ENCODE peak calls at places on chromosomes 2 and 18, in eight cellular contexts. D is prostate gland, P is GM23338, K is lower lobe of right lung, M is right lobe of liver, C is PC-9, H is brain microvascular endothelial cell, Q is heart left ventricle. N is an unnamed sample.

GRCh38 chr2:54239427-54239826 is 16.6 kb downstream of the TSPYL6 start:
- DNase-seq in D (no peak), Q (no peak), C (no peak), K (no peak), H (peak), P (no peak), M (no peak), N (no peak)

GRCh38 chr2:75637568-75637967 is 9.0 kb upstream of the MRPL19 start:
- DNase-seq in M (no peak), H (no peak), Q (no peak), K (no peak), C (no peak), D (no peak), P (no peak), N (no peak)

GRCh38 chr2:8004250-8004681 is 677.6 kb upstream of the ID2 start:
- DNase-seq in D (no peak), K (no peak), C (no peak), M (no peak), H (peak), Q (no peak), P (no peak), N (peak)

GRCh38 chr2:47323009-47323821 is 79.7 kb upstream of the MSH2 start:
- DNase-seq in K (peak), P (peak), Q (peak), M (peak), C (peak), H (peak), D (peak), N (peak)

GRCh38 chr18:73948497-73948896 is 199.1 kb downstream of the FBXO15 start:
- DNase-seq in M (no peak), D (no peak), C (no peak), K (no peak), H (peak), Q (no peak), P (no peak), N (no peak)

GRCh38 chr18:36889316-36889715 is 60.4 kb downstream of the KIAA1328 start:
- DNase-seq in D (no peak), K (no peak), H (peak), M (no peak), C (no peak), Q (no peak), P (no peak), N (no peak)

GRCh38 chr2:138974651-138975050 is 194.5 kb upstream of the NXPH2 start:
- DNase-seq in D (no peak), M (no peak), P (no peak), C (no peak), Q (no peak), H (peak), K (no peak), N (no peak)

GRCh38 chr2:120952318-120952717 is 216.7 kb downstream of the GLI2 start:
- DNase-seq in Q (no peak), M (no peak), D (no peak), H (peak), P (no peak), K (no peak), C (peak), N (no peak)

GRCh38 chr2:176085861-176086771 is 2.4 kb upstream of the EVX2 start:
- DNase-seq in C (peak), H (no peak), M (no peak), K (no peak), P (peak), D (no peak), Q (peak), N (no peak)

GRCh38 chr2:26595146-26595545 is 46.0 kb downstream of the CIB4 start:
- DNase-seq in K (peak), Q (no peak), M (peak), C (no peak), H (no peak), P (no peak), D (no peak), N (no peak)

GRCh38 chr2:219887870-219888269 is 260.4 kb downstream of the SLC4A3 start:
- DNase-seq in C (no peak), H (no peak), K (no peak), D (no peak), M (no peak), P (no peak), Q (no peak), N (no peak)

DNA sequence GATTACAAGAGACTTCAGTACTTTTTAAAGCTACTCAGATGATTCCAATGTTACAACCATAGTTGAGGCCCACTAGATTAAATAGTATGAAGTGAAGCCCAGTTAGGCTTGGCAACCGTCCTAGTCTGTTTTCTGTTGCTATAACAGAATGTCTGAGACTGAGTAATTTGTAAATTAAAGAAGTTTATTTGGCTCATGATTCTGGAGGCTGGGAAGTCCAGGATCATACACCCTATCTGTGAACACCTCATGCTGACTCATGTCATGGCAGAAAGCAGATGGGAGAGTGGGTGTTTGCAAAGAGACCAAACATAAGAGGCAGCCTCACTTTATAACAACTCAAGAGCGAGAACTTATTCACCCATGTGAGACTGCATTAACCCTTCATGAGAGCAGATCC is 63.1 kb downstream of the CCDC150 start:
- DNase-seq in H (no peak), D (no peak), C (no peak), K (no peak), Q (no peak), M (no peak), P (no peak), N (no peak)
- H3K27ac ChIP-seq in H (no peak), D (no peak), C (no peak), K (no peak), Q (no peak), M (no peak), P (no peak), N (no peak)

DNA sequence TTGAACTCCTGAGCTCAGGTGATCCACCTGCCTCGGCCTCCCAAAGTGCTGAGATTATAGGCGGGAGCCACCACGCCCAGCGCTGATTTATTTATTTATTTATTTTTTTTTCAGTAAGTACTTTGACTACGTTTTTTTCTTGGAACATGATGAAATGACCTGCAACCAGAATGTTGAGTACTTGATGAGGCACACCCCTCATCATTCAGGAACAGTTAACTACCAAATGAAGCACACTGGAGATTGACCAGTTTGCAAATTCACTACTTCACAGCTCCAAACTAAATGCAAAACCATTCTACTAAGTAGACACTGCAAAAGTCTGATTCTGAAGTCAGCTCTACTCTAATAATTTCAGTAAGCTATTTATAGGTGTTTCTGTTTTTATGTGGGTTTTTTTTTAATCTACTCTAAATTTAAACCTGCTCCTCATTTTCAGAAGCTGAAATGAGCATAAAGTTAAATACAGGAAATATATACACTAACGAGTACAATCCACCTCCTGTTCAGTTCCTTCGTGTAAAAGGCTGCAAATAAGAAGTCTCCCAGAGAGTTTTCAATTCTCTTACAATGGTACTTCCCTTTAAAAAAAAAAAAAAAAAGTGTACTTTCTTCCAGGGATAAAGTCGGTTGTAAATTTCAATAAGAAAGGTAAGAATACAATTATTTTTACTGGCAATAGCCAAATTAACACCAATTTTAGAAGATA is 1.4 kb downstream of the GFPT1 start:
- DNase-seq in Q (no peak), M (no peak), C (no peak), K (no peak), H (no peak), D (no peak), P (no peak), N (no peak)
- H3K27ac ChIP-seq in Q (peak), M (no peak), C (peak), K (peak), H (peak), D (no peak), P (no peak), N (peak)

DNA sequence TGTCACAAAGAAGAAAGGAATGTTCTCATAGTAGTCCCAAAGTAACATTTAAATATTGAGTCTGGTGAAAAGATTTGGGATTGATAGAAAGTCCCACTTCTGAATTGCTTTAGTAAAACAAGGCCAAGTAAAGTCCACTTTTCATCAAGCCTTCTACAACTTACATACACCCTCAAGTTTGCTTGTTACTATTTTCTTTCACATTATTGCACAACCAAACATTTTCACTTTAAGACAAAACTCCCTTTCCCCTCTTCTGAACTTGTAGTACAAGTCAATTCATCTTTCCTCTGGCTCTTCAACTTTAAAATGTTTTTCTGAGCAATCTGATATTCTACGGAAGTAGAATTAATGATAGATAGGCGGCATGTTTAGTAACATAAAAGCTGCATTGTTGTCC is 11.0 kb downstream of the MAIP1 start:
- DNase-seq in C (no peak), M (no peak), P (no peak), H (no peak), Q (no peak), K (no peak), D (no peak), N (no peak)
- H3K27ac ChIP-seq in C (no peak), M (no peak), P (no peak), H (no peak), Q (no peak), K (no peak), D (no peak), N (no peak)

DNA sequence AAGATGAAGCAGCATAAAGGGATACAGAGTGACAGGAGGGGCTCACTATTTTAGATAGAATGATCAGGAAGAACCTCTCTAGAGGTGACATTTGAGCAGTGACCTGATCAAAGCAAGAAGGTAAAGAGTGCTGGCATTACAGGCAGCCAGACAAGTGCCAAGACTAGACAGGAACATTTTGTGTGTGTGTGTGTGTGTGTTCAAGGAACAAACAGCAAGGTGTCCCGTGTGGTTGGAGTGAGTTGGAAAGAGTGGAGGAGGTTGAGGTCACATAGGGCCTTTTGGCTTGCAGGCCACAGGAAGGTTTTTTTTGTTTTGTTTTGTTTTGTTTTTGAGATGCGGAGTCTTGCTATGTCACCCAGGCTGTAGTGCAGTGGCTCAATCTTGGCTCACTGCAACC is 25.7 kb downstream of the FZD5 start:
- DNase-seq in H (no peak), P (no peak), C (no peak), K (no peak), Q (no peak), M (no peak), D (peak), N (no peak)
- H3K27ac ChIP-seq in H (no peak), P (no peak), C (no peak), K (no peak), Q (no peak), M (no peak), D (no peak), N (no peak)

DNA sequence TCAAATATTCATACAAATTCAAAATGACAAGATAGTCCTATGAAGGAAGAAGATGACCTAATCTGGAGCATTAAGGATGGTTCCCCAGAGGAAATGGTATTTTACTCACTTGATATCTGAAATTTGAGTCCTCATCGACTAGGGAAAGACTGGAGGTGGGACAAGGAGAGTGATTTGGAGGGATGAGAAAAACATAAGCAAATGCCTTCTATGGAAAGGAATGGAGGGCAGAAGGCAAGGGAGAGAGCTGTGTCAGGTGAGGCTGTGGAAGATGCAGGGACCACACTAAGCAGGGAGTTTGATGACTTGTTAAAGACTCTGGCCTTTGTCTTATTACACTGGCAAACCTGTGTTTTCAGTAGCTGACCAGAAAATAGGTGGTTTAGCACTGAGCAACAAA is 38.4 kb downstream of the CALCRL start:
- DNase-seq in H (no peak), P (peak), K (no peak), M (no peak), C (no peak), D (no peak), Q (no peak), N (no peak)
- H3K27ac ChIP-seq in H (no peak), P (peak), K (no peak), M (no peak), C (no peak), D (no peak), Q (no peak), N (no peak)

GRCh38 chr2:37645363-37645762 is 26.1 kb downstream of the CDC42EP3 start:
- DNase-seq in D (no peak), M (no peak), P (no peak), K (peak), C (no peak), Q (no peak), H (no peak), N (no peak)

GRCh38 chr2:37644191-37644590 is 27.3 kb downstream of the CDC42EP3 start:
- DNase-seq in M (no peak), P (no peak), D (no peak), K (no peak), Q (no peak), C (no peak), H (no peak), N (no peak)

GRCh38 chr2:37647941-37648315 is 23.5 kb downstream of the CDC42EP3 start:
- DNase-seq in C (no peak), M (no peak), H (no peak), Q (no peak), D (no peak), P (no peak), K (no peak), N (no peak)

GRCh38 chr2:37643102-37644078 is 28.1 kb downstream of the CDC42EP3 start:
- DNase-seq in H (no peak), P (no peak), C (no peak), D (no peak), Q (no peak), K (no peak), M (no peak), N (no peak)

DNA sequence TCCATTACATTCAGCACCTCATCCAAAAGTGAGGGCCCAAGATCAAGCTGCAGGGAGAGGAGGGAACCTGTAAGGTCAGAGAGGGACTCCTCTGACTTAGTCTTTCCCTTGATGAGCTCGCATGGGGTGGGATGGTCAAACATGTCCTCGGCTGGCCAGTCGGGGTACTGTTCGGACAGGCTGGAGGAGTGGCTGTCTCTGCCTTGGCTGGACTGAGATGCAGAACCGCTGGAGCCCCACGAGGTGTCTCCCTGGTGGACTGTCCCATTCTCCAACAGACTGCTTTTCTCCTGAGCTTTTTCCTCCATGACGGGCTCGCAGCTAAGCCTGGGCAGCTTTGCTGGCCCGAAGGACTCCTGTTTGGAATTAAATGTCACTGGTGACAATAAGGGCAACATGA is 25.6 kb downstream of the CDC42EP3 start:
- DNase-seq in K (peak), P (no peak), M (no peak), C (no peak), D (no peak), Q (no peak), H (no peak), N (no peak)
- H3K27ac ChIP-seq in K (no peak), P (no peak), M (no peak), C (no peak), D (no peak), Q (peak), H (no peak), N (peak)

GRCh38 chr2:218880749-218881594 is at the start of gene WNT10A:
- DNase-seq in H (no peak), P (peak), D (no peak), Q (no peak), M (no peak), C (no peak), K (no peak), N (no peak)
- H3K27ac ChIP-seq in H (no peak), P (no peak), D (no peak), Q (no peak), M (no peak), C (no peak), K (no peak), N (no peak)

DNA sequence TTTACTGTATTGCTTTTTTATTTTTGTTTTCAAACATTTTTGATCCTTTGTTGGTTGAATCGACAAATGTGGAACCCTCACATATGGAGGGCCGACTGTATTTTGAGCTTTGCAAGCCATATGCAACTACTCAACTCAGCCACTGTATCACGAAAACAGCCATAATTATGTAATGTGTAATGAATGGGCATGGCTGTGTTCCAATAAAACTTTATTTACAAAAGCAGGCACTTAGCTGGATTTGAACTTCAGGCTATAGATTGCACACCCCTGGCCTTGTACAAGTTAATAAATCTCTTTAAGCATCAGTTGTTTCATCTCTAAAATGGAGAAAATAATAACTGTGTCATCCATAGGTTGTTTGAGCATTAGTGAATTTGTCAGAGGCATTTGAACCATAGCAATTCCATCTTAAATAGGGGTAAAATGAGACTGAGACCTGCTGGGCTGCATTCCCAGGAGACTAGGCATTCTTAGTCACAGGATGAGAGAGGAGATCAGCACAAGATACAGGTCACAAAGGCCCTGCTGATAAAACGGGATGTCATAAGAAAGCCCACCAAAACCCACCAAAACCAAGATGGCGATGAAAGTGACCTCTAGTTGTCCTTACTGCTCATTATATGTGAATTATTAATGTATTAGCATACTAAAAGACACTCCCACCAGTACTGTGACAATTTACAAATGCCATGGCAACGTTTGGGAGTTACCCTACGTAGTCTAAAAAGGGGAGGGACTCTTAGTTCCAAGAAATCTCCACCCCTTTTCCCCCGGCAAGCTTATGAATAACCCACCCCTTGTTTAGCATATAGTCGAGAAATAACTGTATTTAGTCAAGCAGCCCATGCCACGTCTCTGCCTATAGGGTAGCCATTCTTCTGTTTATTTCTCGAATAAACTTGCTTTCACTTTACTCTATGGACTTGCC is 13.7 kb upstream of the LTBP1 start:
- DNase-seq in C (no peak), D (no peak), P (peak), M (no peak), Q (no peak), K (no peak), H (no peak), N (no peak)
- H3K27ac ChIP-seq in C (no peak), D (no peak), P (peak), M (no peak), Q (no peak), K (no peak), H (no peak), N (no peak)

DNA sequence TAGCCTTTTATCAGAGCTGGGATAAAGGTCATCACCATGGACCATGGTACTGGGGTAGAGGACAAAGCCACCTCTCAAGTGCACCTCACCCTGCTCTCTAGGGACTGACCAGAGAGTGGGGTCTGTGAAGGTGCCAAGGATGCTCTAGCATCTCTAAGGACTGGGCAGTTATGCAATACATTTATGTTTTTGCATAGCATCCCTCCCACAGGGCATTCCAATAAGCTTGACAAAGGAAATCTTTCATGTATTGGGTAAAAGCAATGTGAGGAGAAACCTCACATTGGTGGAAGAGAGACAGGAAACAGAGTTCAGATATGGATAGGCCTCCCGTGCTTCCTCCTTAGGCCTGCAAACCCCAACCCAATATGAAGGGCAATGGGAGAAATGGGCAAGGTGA is 31.6 kb downstream of the STK39 start:
- DNase-seq in H (no peak), M (no peak), Q (no peak), C (no peak), P (no peak), D (no peak), K (no peak), N (no peak)
- H3K27ac ChIP-seq in H (no peak), M (no peak), Q (no peak), C (no peak), P (no peak), D (no peak), K (no peak), N (no peak)